ENCODE peak calls at places on chromosomes 3 and 15, in seven cellular contexts. D, O, L, X, M, J and S are unnamed samples.

GRCh38 chr3:104032283-104032682 is 1334.4 kb upstream of the ALCAM start:
- DNase-seq in D (no peak), O (no peak), L (no peak), X (no peak), M (no peak), J (no peak), S (no peak)

GRCh38 chr3:183428140-183429023 is at the start of gene MCF2L2:
- DNase-seq in D (peak; percentile 55), O (peak; percentile 65), L (peak; percentile 64), X (no peak), M (no peak), J (peak; percentile 42), S (peak; percentile 87)

GRCh38 chr3:6679510-6679909 is 181.4 kb upstream of the GRM7 start:
- DNase-seq in D (no peak), O (no peak), L (no peak), X (no peak), M (no peak), J (no peak), S (no peak)

GRCh38 chr3:163614886-163615285 is 1463.4 kb downstream of the SI start:
- DNase-seq in D (no peak), O (no peak), L (no peak), X (no peak), M (no peak), J (no peak), S (no peak)

GRCh38 chr3:158679547-158680000 is 7.1 kb upstream of the LXN start:
- DNase-seq in D (peak; percentile 17), O (no peak), L (no peak), X (no peak), M (no peak), J (no peak), S (no peak)

GRCh38 chr3:191120447-191121304 is 78.4 kb upstream of the OSTN start:
- DNase-seq in D (no peak), O (no peak), L (no peak), X (no peak), M (no peak), J (no peak), S (peak; percentile 19)

GRCh38 chr15:51938286-51938685 is 33.3 kb downstream of the LEO1 start:
- DNase-seq in D (peak; percentile 23), O (no peak), L (no peak), X (no peak), M (no peak), J (no peak), S (no peak)

GRCh38 chr15:82122754-82123400 is 77.1 kb upstream of the MEX3B start:
- DNase-seq in D (peak; percentile 99), O (no peak), L (no peak), X (no peak), M (no peak), J (peak; percentile 96), S (no peak)

GRCh38 chr3:126100688-126101301 is 16.9 kb upstream of the SLC41A3 start:
- DNase-seq in D (peak; percentile 33), O (no peak), L (no peak), X (peak; percentile 63), M (peak; percentile 40), J (no peak), S (no peak)

GRCh38 chr3:172516318-172517214 is 6.7 kb downstream of the TNFSF10 start:
- DNase-seq in D (peak; percentile 100), O (no peak), L (no peak), X (no peak), M (no peak), J (peak; percentile 84), S (no peak)

GRCh38 chr15:92226020-92226612 is 167.6 kb upstream of the ST8SIA2 start:
- DNase-seq in D (peak; percentile 37), O (no peak), L (peak; percentile 6), X (no peak), M (no peak), J (no peak), S (no peak)

GRCh38 chr15:101064795-101065569 is 145.8 kb downstream of the LRRK1 start:
- DNase-seq in D (no peak), O (no peak), L (no peak), X (no peak), M (no peak), J (no peak), S (no peak)

GRCh38 chr3:27165348-27165747 is 203.8 kb downstream of the NEK10 start:
- DNase-seq in D (peak; percentile 1), O (no peak), L (no peak), X (no peak), M (no peak), J (no peak), S (no peak)

GRCh38 chr15:85764649-85765277 is 30.0 kb downstream of the KLHL25 start:
- DNase-seq in D (peak; percentile 55), O (no peak), L (no peak), X (no peak), M (no peak), J (no peak), S (no peak)

GRCh38 chr15:89728254-89728653 is 22.8 kb downstream of the MESP1 start:
- DNase-seq in D (no peak), O (no peak), L (no peak), X (no peak), M (no peak), J (no peak), S (no peak)

GRCh38 chr3:11346416-11346815 is 74.2 kb downstream of the ATG7 start:
- DNase-seq in D (peak; percentile 39), O (no peak), L (no peak), X (no peak), M (no peak), J (peak; percentile 13), S (no peak)

GRCh38 chr3:195876297-195877031 is 31.9 kb downstream of the TNK2 start:
- DNase-seq in D (no peak), O (no peak), L (no peak), X (no peak), M (no peak), J (no peak), S (no peak)